ENCODE peak calls at places on chromosome 1, in ten cellular contexts. B is HL-60, V is astrocyte, E is HepG2, P is upper lobe of right lung, Y is psoas muscle, S is A673, Z is transverse colon, T is AG10803, D is foreskin fibroblast. U is an unnamed sample.

GRCh38 chr1:46522184-46522968 is 29.1 kb downstream of the KNCN start:
- DNase-seq in Z (peak), S (peak), V (peak), T (peak), D (peak), B (no peak), E (no peak), P (peak), Y (peak), U (no peak)

GRCh38 chr1:15410223-15410883 is 665 bp downstream of the EFHD2 start:
- DNase-seq in Z (no peak), V (no peak), B (no peak), E (no peak), S (no peak), T (no peak), Y (no peak), D (peak), P (no peak), U (no peak)

GRCh38 chr1:157249326-157249725 is 111.1 kb upstream of the ETV3 start:
- DNase-seq in T (no peak), S (no peak), P (no peak), Z (no peak), B (no peak), Y (no peak), D (no peak), E (no peak), V (no peak), U (no peak)

GRCh38 chr1:11681071-11681771 is at the start of gene MAD2L2:
- DNase-seq in T (peak), V (peak), D (peak), E (peak), Y (peak), B (peak), S (peak), Z (peak), P (peak), U (peak)

GRCh38 chr1:15820478-15820877 is 13.0 kb upstream of the UQCRHL start:
- DNase-seq in E (no peak), T (peak), D (peak), Y (no peak), B (no peak), P (no peak), V (peak), S (no peak), Z (no peak), U (no peak)

GRCh38 chr1:3034728-3035610 is 13.7 kb downstream of the ACTRT2 start:
- DNase-seq in V (no peak), P (peak), E (no peak), Y (no peak), B (no peak), Z (no peak), D (no peak), T (no peak), S (no peak), U (no peak)

GRCh38 chr1:154784924-154785531 is 85.1 kb downstream of the KCNN3 start:
- DNase-seq in Y (no peak), E (peak), Z (no peak), D (no peak), S (no peak), P (no peak), V (no peak), B (no peak), T (no peak), U (no peak)

GRCh38 chr1:145689922-145690321 is 17.2 kb downstream of the PDZK1 start:
- DNase-seq in T (no peak), D (no peak), Z (no peak), Y (no peak), V (no peak), E (no peak), S (no peak), B (no peak), P (no peak), U (no peak)

GRCh38 chr1:110555807-110556470 is 37.0 kb upstream of the KCNA10 start:
- DNase-seq in V (no peak), D (peak), Z (no peak), B (no peak), T (no peak), S (no peak), E (no peak), Y (peak), P (no peak), U (no peak)

GRCh38 chr1:11525151-11525505 is 46.2 kb downstream of the DISP3 start:
- DNase-seq in T (no peak), V (no peak), P (peak), S (no peak), Z (no peak), E (no peak), B (no peak), Y (no peak), D (no peak), U (no peak)

GRCh38 chr1:2233997-2234761 is 6.1 kb downstream of the SKI start:
- DNase-seq in E (peak), D (peak), Z (peak), T (peak), Y (peak), S (peak), P (peak), V (peak), B (peak), U (no peak)

GRCh38 chr1:114660250-114660649 is 9.6 kb downstream of the DENND2C start:
- DNase-seq in B (no peak), D (no peak), Y (no peak), T (no peak), E (no peak), S (no peak), P (no peak), Z (no peak), V (no peak), U (no peak)

GRCh38 chr1:180160362-180160761 is 5.7 kb downstream of the QSOX1 start:
- DNase-seq in D (no peak), E (no peak), Z (no peak), V (no peak), B (peak), P (no peak), T (peak), Y (no peak), S (no peak), U (no peak)

GRCh38 chr1:15252547-15252835 is 5.5 kb downstream of the FHAD1 start:
- DNase-seq in Y (no peak), E (no peak), B (no peak), Z (no peak), T (no peak), P (peak), D (no peak), V (no peak), S (no peak), U (no peak)

GRCh38 chr1:227785094-227785811 is 30.2 kb upstream of the PRSS38 start:
- DNase-seq in P (no peak), E (no peak), S (no peak), T (no peak), D (no peak), B (no peak), Y (no peak), Z (no peak), V (no peak), U (no peak)

GRCh38 chr1:3671371-3672180 is 19.3 kb downstream of the TP73 start:
- DNase-seq in T (no peak), B (no peak), Y (peak), E (no peak), V (no peak), P (peak), Z (no peak), D (no peak), S (no peak), U (no peak)

DNA sequence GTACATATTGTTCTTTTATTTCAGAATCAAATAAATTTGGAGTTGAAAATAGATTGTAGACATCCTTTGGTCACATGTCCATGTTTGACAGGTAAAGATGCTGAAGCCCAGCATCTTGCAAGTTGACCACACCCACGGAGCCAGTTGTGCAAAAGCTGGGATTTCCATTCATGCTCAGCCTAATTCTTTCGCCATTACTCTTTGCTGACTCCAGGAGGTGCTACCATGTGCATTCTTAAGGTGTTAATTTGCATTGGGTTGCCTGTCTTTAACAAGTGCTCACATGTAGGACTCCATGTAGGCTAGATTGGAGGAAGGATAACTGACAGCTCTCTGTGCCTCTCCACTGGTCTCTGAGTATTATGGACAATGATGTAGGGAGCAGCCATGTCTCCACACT is 660.7 kb downstream of the LMO4 start:
- DNase-seq in V (no peak), E (no peak), Y (no peak), B (no peak), T (no peak), Z (no peak), S (no peak), P (no peak), D (no peak), U (no peak)
- H3K4me3 ChIP-seq in V (no peak), E (no peak), Y (no peak), B (no peak), T (no peak), Z (no peak), S (no peak), P (no peak), D (no peak), U (no peak)

DNA sequence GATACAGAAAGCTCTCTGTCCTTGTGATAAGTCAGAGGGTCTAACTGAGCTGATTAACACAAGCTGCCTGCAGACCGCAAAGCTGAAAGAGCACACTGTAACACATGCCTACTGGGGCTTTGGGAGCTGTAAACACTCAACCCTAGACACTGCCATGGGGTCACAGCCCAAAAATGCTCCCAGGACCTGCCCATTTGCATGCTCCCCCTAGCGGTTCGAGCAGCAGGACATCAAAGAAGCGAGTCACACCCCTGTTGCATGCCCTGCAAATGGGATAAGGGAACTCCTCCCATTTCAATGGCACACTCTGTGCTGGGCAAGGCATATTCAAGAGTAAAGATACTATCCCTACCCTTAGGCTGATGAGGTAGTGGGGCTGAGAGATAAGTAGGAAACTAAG is 22.8 kb downstream of the LCE3E start:
- DNase-seq in S (peak), T (no peak), P (no peak), B (no peak), Z (no peak), Y (no peak), V (no peak), E (no peak), D (no peak), U (no peak)
- TF ChIP-seq CTCF in S (peak), T (peak), P (no peak), B (no peak), Z (no peak), Y (no peak), V (no peak), E (no peak), D (no peak), U (no peak)

GRCh38 chr1:90707363-90707710 is 9.8 kb downstream of the BARHL2 start:
- DNase-seq in P (peak), D (peak), Y (no peak), Z (peak), E (peak), B (peak), S (peak), T (peak), V (peak), U (no peak)
- H3K4me3 ChIP-seq in P (peak), D (no peak), Y (peak), Z (no peak), E (peak), B (no peak), S (peak), T (no peak), V (no peak), U (no peak)

DNA sequence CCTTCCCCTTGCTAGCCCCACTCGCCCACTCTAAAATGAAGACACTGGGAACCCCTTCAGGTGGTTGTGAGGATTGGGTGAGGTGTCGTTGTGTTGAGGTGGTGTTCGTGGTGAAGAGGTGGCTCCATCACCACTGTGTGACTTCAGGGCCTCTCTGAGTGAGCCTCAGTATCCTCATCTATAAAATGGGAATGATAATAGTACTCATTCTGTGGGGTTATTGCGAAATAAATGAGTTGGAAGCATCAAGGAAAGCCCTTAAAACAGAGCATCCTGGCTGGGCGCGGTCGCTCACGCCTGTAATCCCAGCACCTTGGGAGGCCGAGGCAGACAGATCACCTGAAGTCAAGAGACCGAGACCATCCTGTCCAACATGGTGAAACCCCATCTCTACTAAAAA is 6.7 kb upstream of the MARCKSL1 start:
- DNase-seq in B (no peak), Z (no peak), P (no peak), T (no peak), Y (no peak), D (no peak), E (no peak), V (no peak), S (no peak), U (no peak)
- TF ChIP-seq CTCF in B (no peak), Z (no peak), P (no peak), T (no peak), Y (no peak), D (no peak), E (no peak), V (no peak), S (no peak), U (no peak)

U was measured in HFF-Myc.